ENCODE peak calls at places on chromosomes 2 and 18, in ten cellular contexts. H is PC-3; N is heart left ventricle; C is sigmoid colon; X is AG08395; D is IMR-90; E is activated T-cell treated with anti-CD3 and anti-CD28 coated beads, Interleukin-2, amount 50 U/mL, for 24 hours; V is cardiac septum; O is activated CD8-positive, alpha-beta memory T cell treated with anti-CD3 and anti-CD28 coated beads for 4 hours; Q is CD8-positive, alpha-beta memory T cell. Z is an unnamed sample.

GRCh38 chr18:33584845-33585775 is 7.1 kb downstream of the ASXL3 start:
- DNase-seq in X (no peak), E (no peak), O (no peak), N (peak; percentile 66), D (no peak), Q (no peak), C (no peak), V (no peak), H (no peak), Z (no peak)

GRCh38 chr18:59783138-59783537 is 85.9 kb upstream of the CCBE1 start:
- DNase-seq in Q (no peak), O (no peak), N (no peak), D (peak; percentile 74), X (peak; percentile 72), E (no peak), C (no peak), V (no peak), H (peak; percentile 82), Z (no peak)

GRCh38 chr2:56515399-56515798 is 331.6 kb downstream of the CCDC85A start:
- DNase-seq in E (no peak), C (no peak), H (no peak), O (no peak), N (no peak), D (no peak), Q (no peak), V (no peak), X (no peak), Z (no peak)

GRCh38 chr2:9820020-9820973 is 23.0 kb upstream of the TAF1B start:
- DNase-seq in X (peak; percentile 39), C (no peak), E (no peak), H (peak; percentile 71), D (peak; percentile 57), Q (no peak), N (no peak), O (no peak), V (no peak), Z (no peak)

GRCh38 chr2:130922417-130922816 is 85.7 kb downstream of the ARHGEF4 start:
- DNase-seq in N (no peak), E (no peak), C (no peak), H (no peak), V (no peak), X (no peak), D (no peak), O (no peak), Q (no peak), Z (no peak)

GRCh38 chr2:46171996-46172546 is 125.1 kb upstream of the EPAS1 start:
- DNase-seq in C (no peak), E (no peak), D (no peak), Q (no peak), N (no peak), O (no peak), H (peak; percentile 29), X (no peak), V (no peak), Z (no peak)

GRCh38 chr2:205405194-205405593 is 277.1 kb upstream of the NRP2 start:
- DNase-seq in D (peak; percentile 57), C (no peak), E (no peak), Q (no peak), V (no peak), H (peak; percentile 78), O (no peak), N (no peak), X (no peak), Z (no peak)

GRCh38 chr2:190069936-190070696 is 7.6 kb upstream of the MSTN start:
- DNase-seq in H (peak; percentile 82), E (no peak), N (peak; percentile 28), C (no peak), Q (no peak), X (peak; percentile 46), V (no peak), O (no peak), D (peak; percentile 75), Z (no peak)

Z was measured in central memory CD8-positive, alpha-beta T cell.